ENCODE peak calls at places on chromosomes 12 and 14, in ten cellular contexts. Q is brain microvascular endothelial cell; X is mammary epithelial cell; R is AG04450; T is PC-3; K is naive thymus-derived CD4-positive, alpha-beta T cell; V is colonic mucosa; A is A549; G is endodermal cell; I is dorsolateral prefrontal cortex. H is an unnamed sample.

GRCh38 chr12:50110762-50111416 is 1.1 kb upstream of the COX14 start:
- DNase-seq in A (no peak), G (peak), V (peak), X (peak), R (no peak), K (no peak), Q (no peak), I (no peak), T (peak), H (no peak)

GRCh38 chr12:203462-204260 is 10.3 kb downstream of the SLC6A12 start:
- DNase-seq in G (peak), Q (no peak), T (no peak), A (peak), I (no peak), K (no peak), R (no peak), V (no peak), X (no peak), H (no peak)

GRCh38 chr12:7853557-7853956 is 19.2 kb downstream of the SLC2A14 start:
- DNase-seq in I (no peak), R (no peak), T (no peak), Q (no peak), X (no peak), K (no peak), A (no peak), G (no peak), V (no peak), H (no peak)

GRCh38 chr14:50396636-50397460 is at the start of gene CDKL1:
- DNase-seq in A (peak), I (no peak), R (peak), X (peak), Q (peak), T (peak), K (peak), V (peak), G (peak), H (no peak)

GRCh38 chr12:26246483-26247164 is 51.3 kb downstream of the SSPN start:
- DNase-seq in Q (no peak), A (no peak), R (no peak), I (no peak), K (no peak), T (peak), G (no peak), V (peak), X (peak), H (peak)

GRCh38 chr12:6426882-6427671 is 17.7 kb upstream of the CD27 start:
- DNase-seq in I (no peak), A (no peak), X (no peak), Q (no peak), V (no peak), T (no peak), G (peak), R (no peak), K (peak), H (no peak)

GRCh38 chr12:29253916-29254625 is 105.0 kb downstream of the FAR2 start:
- DNase-seq in R (no peak), K (no peak), T (no peak), V (no peak), I (no peak), X (no peak), Q (no peak), G (no peak), A (no peak), H (no peak)

GRCh38 chr14:23538049-23538718 is 13.4 kb downstream of the ZFHX2 start:
- DNase-seq in T (no peak), I (no peak), V (no peak), X (no peak), A (no peak), K (no peak), Q (no peak), G (no peak), R (no peak), H (no peak)

GRCh38 chr12:121888083-121888477 is 510 bp upstream of the PSMD9 start:
- DNase-seq in A (no peak), T (no peak), R (no peak), G (no peak), Q (no peak), X (no peak), V (no peak), I (no peak), K (no peak), H (no peak)

GRCh38 chr12:6551063-6551461 is 4.8 kb downstream of the IFFO1 start:
- DNase-seq in Q (no peak), R (no peak), X (no peak), T (no peak), A (no peak), I (peak), G (no peak), V (no peak), K (no peak), H (no peak)

GRCh38 chr12:1877169-1877878 is 41.1 kb downstream of the CACNA2D4 start:
- DNase-seq in Q (no peak), K (no peak), X (no peak), G (no peak), I (no peak), A (no peak), T (no peak), R (no peak), V (no peak), H (no peak)

GRCh38 chr14:63496837-63497400 is 46.3 kb downstream of the PPP2R5E start:
- DNase-seq in Q (no peak), R (no peak), I (no peak), X (no peak), K (no peak), G (no peak), A (no peak), V (no peak), T (no peak), H (no peak)

GRCh38 chr14:28651148-28651547 is 115.4 kb upstream of the FOXG1 start:
- DNase-seq in I (no peak), G (peak), A (no peak), Q (peak), V (no peak), X (peak), K (no peak), R (no peak), T (peak), H (no peak)

GRCh38 chr12:24760606-24761378 is 188.1 kb downstream of the BCAT1 start:
- DNase-seq in V (no peak), G (no peak), X (no peak), I (no peak), A (no peak), Q (no peak), K (no peak), T (no peak), R (no peak), H (no peak)

GRCh38 chr12:20950248-20950647 is 139.7 kb downstream of the SLCO1B3 start:
- DNase-seq in R (no peak), T (peak), A (no peak), G (no peak), X (peak), Q (peak), I (no peak), K (no peak), V (no peak), H (no peak)

GRCh38 chr12:120783197-120783596 is 57.6 kb downstream of the ACADS start:
- DNase-seq in R (peak), T (peak), X (peak), Q (no peak), A (no peak), I (no peak), V (no peak), G (no peak), K (no peak), H (peak)

GRCh38 chr14:77140937-77141591 is 527 bp downstream of the ZDHHC22 start:
- DNase-seq in Q (no peak), K (no peak), V (no peak), T (peak), I (no peak), A (peak), X (peak), G (peak), R (no peak), H (no peak)

GRCh38 chr12:39390752-39391151 is 52.2 kb downstream of the KIF21A start:
- DNase-seq in I (no peak), R (no peak), A (no peak), G (no peak), T (no peak), K (no peak), Q (no peak), X (peak), V (no peak), H (no peak)

GRCh38 chr12:18479266-18479665 is 217.9 kb downstream of the PIK3C2G start:
- DNase-seq in X (peak), T (peak), I (no peak), V (peak), G (no peak), Q (no peak), K (no peak), A (no peak), R (no peak), H (peak)

GRCh38 chr12:21912318-21912717 is 28.9 kb downstream of the ABCC9 start:
- DNase-seq in I (no peak), G (no peak), K (no peak), Q (peak), T (peak), R (no peak), V (no peak), X (no peak), A (no peak), H (no peak)

GRCh38 chr12:1932264-1932777 is 13.9 kb upstream of the CACNA2D4 start:
- DNase-seq in V (peak), T (no peak), I (peak), G (peak), Q (no peak), K (no peak), X (no peak), R (no peak), A (no peak), H (no peak)

GRCh38 chr14:35992816-35993511 is 166.8 kb downstream of the BRMS1L start:
- DNase-seq in K (no peak), G (no peak), I (no peak), A (no peak), X (no peak), V (no peak), T (no peak), R (no peak), Q (no peak), H (no peak)

GRCh38 chr14:20327005-20327869 is 5.8 kb downstream of the CCNB1IP1 start:
- DNase-seq in I (no peak), K (peak), Q (peak), V (peak), A (peak), X (peak), T (peak), R (peak), G (no peak), H (no peak)

GRCh38 chr12:25829192-25829591 is 129.3 kb upstream of the RASSF8 start:
- DNase-seq in G (no peak), I (no peak), X (peak), R (peak), A (peak), T (peak), Q (peak), V (no peak), K (no peak), H (peak)

GRCh38 chr12:116406529-116406928 is 129.0 kb upstream of the MED13L start:
- DNase-seq in R (no peak), A (peak), K (no peak), V (peak), G (peak), X (peak), T (peak), I (peak), Q (peak), H (peak)

GRCh38 chr14:103055693-103056092 is 1.7 kb downstream of the CDC42BPB start:
- DNase-seq in K (no peak), V (no peak), X (no peak), I (no peak), R (no peak), Q (no peak), T (no peak), A (no peak), G (no peak), H (no peak)

GRCh38 chr12:29537292-29537691 is 39.8 kb upstream of the OVCH1 start:
- DNase-seq in A (no peak), R (peak), V (no peak), T (peak), I (no peak), Q (peak), K (no peak), X (peak), G (no peak), H (peak)

GRCh38 chr14:24240110-24240918 is 2.1 kb downstream of the TINF2 start:
- DNase-seq in G (peak), R (no peak), X (no peak), V (no peak), A (no peak), Q (no peak), K (no peak), T (no peak), I (no peak), H (no peak)

GRCh38 chr14:32507029-32507984 is 178.2 kb downstream of the AKAP6 start:
- DNase-seq in R (peak), Q (peak), X (peak), V (no peak), K (no peak), A (peak), T (peak), I (no peak), G (no peak), H (peak)

GRCh38 chr12:95980437-95980836 is 15.7 kb downstream of the HAL start:
- DNase-seq in I (no peak), K (no peak), Q (no peak), A (no peak), R (no peak), T (no peak), V (no peak), G (no peak), X (no peak), H (no peak)

GRCh38 chr12:68267892-68268396 is 14.5 kb upstream of the IL22 start:
- DNase-seq in I (no peak), A (no peak), T (peak), G (peak), X (peak), V (no peak), K (no peak), Q (peak), R (peak), H (no peak)

GRCh38 chr12:120468271-120468845 is 1.2 kb downstream of the SRSF9 start:
- DNase-seq in I (no peak), V (peak), T (peak), G (peak), Q (peak), X (peak), R (no peak), A (peak), K (no peak), H (no peak)

GRCh38 chr12:109637996-109638395 is 64.4 kb downstream of the MVK start:
- DNase-seq in V (no peak), K (no peak), A (no peak), X (no peak), I (no peak), Q (no peak), G (no peak), T (no peak), R (no peak), H (no peak)

GRCh38 chr12:46187023-46187422 is 81.8 kb downstream of the SLC38A1 start:
- DNase-seq in I (no peak), G (no peak), A (no peak), V (no peak), T (peak), X (peak), Q (peak), R (peak), K (no peak), H (peak)

GRCh38 chr14:34232790-34233189 is 229.2 kb downstream of the SPTSSA start:
- DNase-seq in K (no peak), T (no peak), A (no peak), I (no peak), R (no peak), X (no peak), V (peak), Q (no peak), G (no peak), H (no peak)

GRCh38 chr14:34227834-34228662 is 234.0 kb downstream of the SPTSSA start:
- DNase-seq in G (peak), Q (peak), A (peak), V (peak), T (peak), R (peak), K (peak), X (peak), I (peak), H (no peak)

GRCh38 chr14:34231626-34232025 is 230.4 kb downstream of the SPTSSA start:
- DNase-seq in I (no peak), V (peak), R (no peak), Q (no peak), K (no peak), X (no peak), A (no peak), G (no peak), T (no peak), H (no peak)

GRCh38 chr14:34229140-34229539 is 232.9 kb downstream of the SPTSSA start:
- DNase-seq in X (no peak), V (no peak), G (no peak), R (no peak), K (no peak), Q (no peak), I (no peak), A (no peak), T (no peak), H (no peak)

DNA sequence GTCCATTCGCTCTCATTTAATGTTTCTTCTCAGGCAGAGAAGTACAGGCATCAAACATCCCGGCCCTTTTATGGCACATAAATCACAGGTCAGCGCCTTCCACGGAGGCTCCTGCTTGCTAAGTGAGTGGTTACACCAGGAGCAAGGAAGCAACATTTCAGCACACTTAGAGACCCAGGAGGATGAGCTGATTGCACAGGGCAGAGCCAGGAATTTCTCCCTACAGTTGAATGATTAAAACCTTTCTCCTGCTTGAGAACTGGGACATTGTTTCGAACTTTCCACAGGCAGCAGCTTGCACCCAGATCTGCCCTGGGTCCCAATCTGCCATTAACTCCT is 233.4 kb downstream of the SPTSSA start:
- DNase-seq in Q (no peak), K (no peak), A (no peak), X (no peak), G (no peak), T (no peak), R (no peak), I (no peak), V (no peak), H (no peak)
- H3K27ac ChIP-seq in Q (no peak), K (no peak), A (no peak), X (no peak), G (no peak), T (no peak), R (no peak), I (no peak), V (peak), H (no peak)

GRCh38 chr14:39426605-39427004 is 5.6 kb downstream of the FBXO33 start:
- DNase-seq in A (no peak), V (no peak), I (no peak), Q (peak), X (peak), T (peak), R (no peak), K (no peak), G (no peak), H (no peak)
- H3K27ac ChIP-seq in A (no peak), V (no peak), I (no peak), Q (no peak), X (no peak), T (no peak), R (no peak), K (no peak), G (no peak), H (no peak)

DNA sequence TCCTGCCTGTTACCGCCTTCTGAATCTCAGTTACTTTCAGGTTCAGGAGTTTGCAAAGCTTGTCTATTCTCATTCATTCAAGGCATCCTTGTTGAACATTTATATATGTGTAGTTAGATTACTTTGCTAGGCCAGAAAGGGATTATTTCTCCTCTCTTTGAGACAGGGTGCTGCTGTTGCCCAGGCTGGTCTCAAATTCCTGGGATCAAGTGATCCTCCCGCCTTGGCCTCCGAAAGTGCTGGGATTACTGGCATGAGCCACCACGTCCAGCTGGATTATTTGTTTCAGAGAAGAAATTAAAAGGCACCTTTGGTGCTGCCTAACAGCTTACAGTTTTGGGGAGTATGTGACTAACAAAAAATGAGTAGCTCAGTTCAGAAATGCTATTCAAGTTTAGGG is 770 bp downstream of the CHURC1 start:
- DNase-seq in I (no peak), Q (no peak), A (no peak), T (no peak), R (no peak), V (no peak), G (no peak), X (no peak), K (no peak), H (no peak)
- H3K27ac ChIP-seq in I (peak), Q (peak), A (peak), T (no peak), R (no peak), V (peak), G (no peak), X (peak), K (peak), H (peak)

GRCh38 chr12:27290501-27291168 is 42.0 kb upstream of the BMAL2 start:
- DNase-seq in V (no peak), G (no peak), X (no peak), A (no peak), R (no peak), I (no peak), K (no peak), Q (no peak), T (no peak), H (no peak)

GRCh38 chr12:27289414-27289813 is 43.2 kb upstream of the BMAL2 start:
- DNase-seq in X (no peak), V (no peak), G (no peak), R (no peak), T (no peak), Q (no peak), A (no peak), K (no peak), I (no peak), H (no peak)

GRCh38 chr12:27292718-27293117 is 39.9 kb upstream of the BMAL2 start:
- DNase-seq in A (no peak), T (no peak), X (no peak), K (no peak), V (no peak), I (no peak), G (no peak), R (no peak), Q (no peak), H (no peak)

GRCh38 chr12:27293463-27293862 is 39.2 kb upstream of the BMAL2 start:
- DNase-seq in V (peak), X (no peak), I (no peak), G (no peak), Q (peak), A (no peak), T (no peak), R (no peak), K (no peak), H (no peak)

DNA sequence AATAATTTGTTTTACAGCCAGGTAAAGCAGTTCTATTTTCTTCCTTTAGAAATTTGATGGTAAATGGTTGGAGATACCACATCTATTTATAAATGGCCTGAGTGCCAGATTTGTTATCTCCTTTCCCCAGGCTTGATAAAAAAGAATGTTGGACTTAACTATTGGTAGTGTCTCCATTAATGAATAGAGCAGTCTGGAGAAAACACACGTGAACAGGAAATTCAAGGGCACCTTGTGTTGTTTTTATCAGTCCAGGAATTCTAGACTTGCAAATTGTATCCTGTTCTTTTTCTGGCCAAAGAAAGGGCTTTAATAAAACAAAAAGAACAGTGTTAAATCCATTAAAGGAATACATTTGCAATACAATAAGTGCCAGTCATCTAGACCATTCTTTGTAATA is 40.8 kb upstream of the BMAL2 start:
- DNase-seq in T (no peak), V (no peak), X (no peak), K (no peak), R (no peak), A (no peak), Q (no peak), I (no peak), G (no peak), H (no peak)
- H3K27ac ChIP-seq in T (no peak), V (no peak), X (no peak), K (no peak), R (no peak), A (no peak), Q (no peak), I (no peak), G (no peak), H (no peak)

DNA sequence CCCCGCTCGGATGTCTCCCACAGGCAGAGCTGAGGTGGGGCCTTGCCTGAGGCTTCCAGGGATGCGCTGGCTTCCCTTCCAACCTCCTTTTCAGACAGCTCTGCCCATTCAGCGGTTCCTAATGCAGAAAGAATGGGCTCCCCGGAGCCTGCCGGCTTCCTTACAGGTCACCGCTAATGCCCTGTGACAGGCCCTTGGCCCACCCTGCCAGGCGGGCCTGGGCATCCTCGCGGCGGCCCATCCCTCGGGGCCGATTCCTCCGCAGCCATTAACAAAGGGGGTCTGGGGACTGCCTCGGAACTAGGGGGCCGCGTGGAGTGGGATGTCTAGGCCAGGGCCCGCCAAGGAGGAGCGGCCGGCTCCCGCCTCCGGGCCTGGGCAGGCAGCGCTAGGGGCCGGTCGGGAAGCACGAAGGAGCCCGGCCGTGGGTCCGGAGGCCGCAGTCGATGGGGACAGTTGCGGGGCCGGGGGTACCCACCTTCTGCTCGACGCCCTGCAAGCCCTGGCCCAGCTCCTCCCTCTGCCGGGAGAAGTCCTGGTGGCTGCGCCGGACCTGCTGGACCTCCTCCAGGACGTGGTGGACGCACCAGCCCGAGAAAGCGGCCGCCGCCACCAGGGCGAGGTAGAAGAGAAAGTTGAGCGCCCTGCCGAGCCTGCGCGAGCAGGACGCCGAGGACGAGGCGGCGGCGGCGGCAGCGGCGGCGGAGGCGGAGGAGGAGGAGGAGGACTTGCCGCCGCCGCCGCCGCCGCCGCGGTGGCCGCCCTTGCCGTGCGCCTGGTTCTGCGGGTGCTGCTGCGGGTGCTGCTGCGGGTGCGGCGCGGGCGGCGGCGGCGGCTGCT is 709 bp downstream of the CKAP4 start:
- DNase-seq in K (peak), G (peak), Q (peak), R (no peak), A (peak), V (peak), T (peak), I (no peak), X (peak), H (no peak)
- H3K27ac ChIP-seq in K (peak), G (peak), Q (peak), R (peak), A (peak), V (peak), T (peak), I (peak), X (peak), H (peak)